ENCODE peak calls at places on chromosomes 5 and 9, in eight cellular contexts. One of them, this sample, is unnamed.
A peak's percentile ranks its signal among the peaks of the same experiment; 100 is the strongest.

GRCh38 chr5:6722015-6722414 is 8.8 kb downstream of the TENT4A start:
- DNase-seq in HCT116: no peak
- DNase-seq in SK-N-SH: no peak
- DNase-seq in MM.1S: peak; percentile 81
- DNase-seq in GM23338: no peak
- DNase-seq in GM23248: peak; percentile 66
- DNase-seq in OCI-LY7: peak; percentile 52
- DNase-seq in PC-3: no peak
- DNase-seq in this sample: no peak

GRCh38 chr5:105350406-105351140 is 1788.0 kb upstream of the NUDT12 start:
- DNase-seq in HCT116: no peak
- DNase-seq in SK-N-SH: no peak
- DNase-seq in MM.1S: no peak
- DNase-seq in GM23338: no peak
- DNase-seq in GM23248: no peak
- DNase-seq in OCI-LY7: no peak
- DNase-seq in PC-3: no peak
- DNase-seq in this sample: no peak

GRCh38 chr5:163894645-163895044 is 389.2 kb downstream of the MAT2B start:
- DNase-seq in HCT116: no peak
- DNase-seq in SK-N-SH: no peak
- DNase-seq in MM.1S: no peak
- DNase-seq in GM23338: no peak
- DNase-seq in GM23248: peak; percentile 76
- DNase-seq in OCI-LY7: no peak
- DNase-seq in PC-3: peak; percentile 34
- DNase-seq in this sample: no peak

GRCh38 chr5:102759289-102759688 is 4.2 kb downstream of the PAM start:
- DNase-seq in HCT116: no peak
- DNase-seq in SK-N-SH: no peak
- DNase-seq in MM.1S: no peak
- DNase-seq in GM23338: no peak
- DNase-seq in GM23248: no peak
- DNase-seq in OCI-LY7: no peak
- DNase-seq in PC-3: no peak
- DNase-seq in this sample: no peak

GRCh38 chr9:4762108-4762888 is 21.3 kb upstream of the AK3 start:
- DNase-seq in HCT116: peak; percentile 78
- DNase-seq in SK-N-SH: peak; percentile 51
- DNase-seq in MM.1S: peak; percentile 80
- DNase-seq in GM23338: peak; percentile 91
- DNase-seq in GM23248: peak; percentile 69
- DNase-seq in OCI-LY7: peak; percentile 87
- DNase-seq in PC-3: peak; percentile 85
- DNase-seq in this sample: peak; percentile 86

GRCh38 chr5:170216262-170216864 is 16.4 kb upstream of the C5orf58 start:
- DNase-seq in HCT116: peak; percentile 35
- DNase-seq in SK-N-SH: peak; percentile 57
- DNase-seq in MM.1S: peak; percentile 40
- DNase-seq in GM23338: peak; percentile 76
- DNase-seq in GM23248: peak; percentile 70
- DNase-seq in OCI-LY7: peak; percentile 11
- DNase-seq in PC-3: peak; percentile 70
- DNase-seq in this sample: peak; percentile 61

GRCh38 chr9:132006657-132007370 is 72.9 kb downstream of the MED27 start:
- DNase-seq in HCT116: no peak
- DNase-seq in SK-N-SH: no peak
- DNase-seq in MM.1S: peak; percentile 63
- DNase-seq in GM23338: peak; percentile 35
- DNase-seq in GM23248: no peak
- DNase-seq in OCI-LY7: no peak
- DNase-seq in PC-3: no peak
- DNase-seq in this sample: no peak

GRCh38 chr5:134103397-134103796 is 11.1 kb upstream of the TCF7 start:
- DNase-seq in HCT116: no peak
- DNase-seq in SK-N-SH: no peak
- DNase-seq in MM.1S: no peak
- DNase-seq in GM23338: no peak
- DNase-seq in GM23248: no peak
- DNase-seq in OCI-LY7: no peak
- DNase-seq in PC-3: no peak
- DNase-seq in this sample: no peak

GRCh38 chr5:106759581-106759980 is 911.2 kb downstream of the EFNA5 start:
- DNase-seq in HCT116: no peak
- DNase-seq in SK-N-SH: no peak
- DNase-seq in MM.1S: no peak
- DNase-seq in GM23338: no peak
- DNase-seq in GM23248: no peak
- DNase-seq in OCI-LY7: no peak
- DNase-seq in PC-3: peak; percentile 46
- DNase-seq in this sample: no peak

GRCh38 chr5:10691826-10692785 is 68.9 kb downstream of the DAP start:
- DNase-seq in HCT116: no peak
- DNase-seq in SK-N-SH: no peak
- DNase-seq in MM.1S: no peak
- DNase-seq in GM23338: no peak
- DNase-seq in GM23248: peak; percentile 78
- DNase-seq in OCI-LY7: no peak
- DNase-seq in PC-3: peak; percentile 53
- DNase-seq in this sample: no peak

GRCh38 chr5:150261231-150261630 is 28.3 kb downstream of the CAMK2A start:
- DNase-seq in HCT116: no peak
- DNase-seq in SK-N-SH: no peak
- DNase-seq in MM.1S: no peak
- DNase-seq in GM23338: no peak
- DNase-seq in GM23248: peak; percentile 40
- DNase-seq in OCI-LY7: no peak
- DNase-seq in PC-3: peak; percentile 92
- DNase-seq in this sample: no peak

GRCh38 chr5:128287740-128288139 is 204.2 kb downstream of the SLC12A2 start:
- DNase-seq in HCT116: no peak
- DNase-seq in SK-N-SH: no peak
- DNase-seq in MM.1S: no peak
- DNase-seq in GM23338: no peak
- DNase-seq in GM23248: no peak
- DNase-seq in OCI-LY7: no peak
- DNase-seq in PC-3: peak; percentile 60
- DNase-seq in this sample: no peak

GRCh38 chr5:172524573-172525021 is 70.3 kb upstream of the SH3PXD2B start:
- DNase-seq in HCT116: no peak
- DNase-seq in SK-N-SH: peak; percentile 60
- DNase-seq in MM.1S: no peak
- DNase-seq in GM23338: no peak
- DNase-seq in GM23248: no peak
- DNase-seq in OCI-LY7: no peak
- DNase-seq in PC-3: no peak
- DNase-seq in this sample: no peak

GRCh38 chr9:125700791-125701190 is 6.2 kb downstream of the MAPKAP1 start:
- DNase-seq in HCT116: no peak
- DNase-seq in SK-N-SH: no peak
- DNase-seq in MM.1S: no peak
- DNase-seq in GM23338: peak; percentile 56
- DNase-seq in GM23248: peak; percentile 68
- DNase-seq in OCI-LY7: no peak
- DNase-seq in PC-3: no peak
- DNase-seq in this sample: no peak

GRCh38 chr9:129275626-129276247 is 97.7 kb upstream of the IER5L start:
- DNase-seq in HCT116: no peak
- DNase-seq in SK-N-SH: no peak
- DNase-seq in MM.1S: no peak
- DNase-seq in GM23338: peak; percentile 53
- DNase-seq in GM23248: peak; percentile 11
- DNase-seq in OCI-LY7: no peak
- DNase-seq in PC-3: peak; percentile 43
- DNase-seq in this sample: no peak

GRCh38 chr5:58201922-58202648 is 257.8 kb downstream of the PLK2 start:
- DNase-seq in HCT116: no peak
- DNase-seq in SK-N-SH: no peak
- DNase-seq in MM.1S: no peak
- DNase-seq in GM23338: no peak
- DNase-seq in GM23248: no peak
- DNase-seq in OCI-LY7: no peak
- DNase-seq in PC-3: peak; percentile 5
- DNase-seq in this sample: no peak

GRCh38 chr9:134617836-134618162 is 23.8 kb upstream of the COL5A1 start:
- DNase-seq in HCT116: no peak
- DNase-seq in SK-N-SH: no peak
- DNase-seq in MM.1S: no peak
- DNase-seq in GM23338: no peak
- DNase-seq in GM23248: no peak
- DNase-seq in OCI-LY7: no peak
- DNase-seq in PC-3: no peak
- DNase-seq in this sample: no peak

GRCh38 chr5:128276537-128277216 is 193.1 kb downstream of the SLC12A2 start:
- DNase-seq in HCT116: no peak
- DNase-seq in SK-N-SH: no peak
- DNase-seq in MM.1S: no peak
- DNase-seq in GM23338: no peak
- DNase-seq in GM23248: peak; percentile 29
- DNase-seq in OCI-LY7: no peak
- DNase-seq in PC-3: peak; percentile 35
- DNase-seq in this sample: peak; percentile 18

GRCh38 chr5:178295589-178295988 is 63.0 kb upstream of the PHYKPL start:
- DNase-seq in HCT116: no peak
- DNase-seq in SK-N-SH: no peak
- DNase-seq in MM.1S: no peak
- DNase-seq in GM23338: no peak
- DNase-seq in GM23248: no peak
- DNase-seq in OCI-LY7: no peak
- DNase-seq in PC-3: no peak
- DNase-seq in this sample: no peak

GRCh38 chr9:120935383-120935857 is 8.8 kb upstream of the TRAF1 start:
- DNase-seq in HCT116: no peak
- DNase-seq in SK-N-SH: peak; percentile 89
- DNase-seq in MM.1S: peak; percentile 51
- DNase-seq in GM23338: no peak
- DNase-seq in GM23248: peak; percentile 77
- DNase-seq in OCI-LY7: peak; percentile 44
- DNase-seq in PC-3: peak; percentile 90
- DNase-seq in this sample: peak; percentile 88

GRCh38 chr9:105502276-105502675 is 54.4 kb downstream of the FSD1L start:
- DNase-seq in HCT116: no peak
- DNase-seq in SK-N-SH: no peak
- DNase-seq in MM.1S: no peak
- DNase-seq in GM23338: no peak
- DNase-seq in GM23248: no peak
- DNase-seq in OCI-LY7: no peak
- DNase-seq in PC-3: no peak
- DNase-seq in this sample: no peak

GRCh38 chr5:40406426-40407211 is 273.1 kb upstream of the PTGER4 start:
- DNase-seq in HCT116: no peak
- DNase-seq in SK-N-SH: no peak
- DNase-seq in MM.1S: no peak
- DNase-seq in GM23338: no peak
- DNase-seq in GM23248: no peak
- DNase-seq in OCI-LY7: peak; percentile 2
- DNase-seq in PC-3: no peak
- DNase-seq in this sample: peak; percentile 16

GRCh38 chr5:179475211-179475840 is 75.0 kb upstream of the RUFY1 start:
- DNase-seq in HCT116: no peak
- DNase-seq in SK-N-SH: no peak
- DNase-seq in MM.1S: no peak
- DNase-seq in GM23338: peak; percentile 10
- DNase-seq in GM23248: no peak
- DNase-seq in OCI-LY7: no peak
- DNase-seq in PC-3: no peak
- DNase-seq in this sample: no peak

GRCh38 chr9:21608200-21608599 is 126.1 kb upstream of the IFNE start:
- DNase-seq in HCT116: no peak
- DNase-seq in SK-N-SH: no peak
- DNase-seq in MM.1S: no peak
- DNase-seq in GM23338: no peak
- DNase-seq in GM23248: peak; percentile 29
- DNase-seq in OCI-LY7: no peak
- DNase-seq in PC-3: peak; percentile 15
- DNase-seq in this sample: no peak

GRCh38 chr9:21609506-21609905 is 127.4 kb upstream of the IFNE start:
- DNase-seq in HCT116: no peak
- DNase-seq in SK-N-SH: no peak
- DNase-seq in MM.1S: no peak
- DNase-seq in GM23338: no peak
- DNase-seq in GM23248: no peak
- DNase-seq in OCI-LY7: no peak
- DNase-seq in PC-3: no peak
- DNase-seq in this sample: no peak

GRCh38 chr9:21615446-21615845 is 133.3 kb upstream of the IFNE start:
- DNase-seq in HCT116: no peak
- DNase-seq in SK-N-SH: no peak
- DNase-seq in MM.1S: no peak
- DNase-seq in GM23338: peak; percentile 11
- DNase-seq in GM23248: no peak
- DNase-seq in OCI-LY7: no peak
- DNase-seq in PC-3: no peak
- DNase-seq in this sample: no peak

GRCh38 chr9:21615018-21615417 is 132.9 kb upstream of the IFNE start:
- DNase-seq in HCT116: no peak
- DNase-seq in SK-N-SH: no peak
- DNase-seq in MM.1S: no peak
- DNase-seq in GM23338: peak; percentile 42
- DNase-seq in GM23248: no peak
- DNase-seq in OCI-LY7: no peak
- DNase-seq in PC-3: no peak
- DNase-seq in this sample: no peak

GRCh38 chr9:21611896-21612295 is 129.8 kb upstream of the IFNE start:
- DNase-seq in HCT116: peak; percentile 82
- DNase-seq in SK-N-SH: no peak
- DNase-seq in MM.1S: no peak
- DNase-seq in GM23338: no peak
- DNase-seq in GM23248: peak; percentile 32
- DNase-seq in OCI-LY7: no peak
- DNase-seq in PC-3: peak; percentile 75
- DNase-seq in this sample: no peak
- TF ChIP-seq EZH2phosphoT487 in HCT116: no peak
- TF ChIP-seq EZH2phosphoT487 in SK-N-SH: no peak
- TF ChIP-seq EZH2phosphoT487 in MM.1S: no peak
- TF ChIP-seq EZH2phosphoT487 in GM23338: no peak
- TF ChIP-seq EZH2phosphoT487 in GM23248: no peak
- TF ChIP-seq EZH2phosphoT487 in OCI-LY7: no peak
- TF ChIP-seq EZH2phosphoT487 in PC-3: no peak
- TF ChIP-seq EZH2phosphoT487 in this sample: no peak

GRCh38 chr9:133282454-133283238 is 7.6 kb upstream of the ABO start:
- DNase-seq in HCT116: no peak
- DNase-seq in SK-N-SH: no peak
- DNase-seq in MM.1S: no peak
- DNase-seq in GM23338: peak; percentile 18
- DNase-seq in GM23248: no peak
- DNase-seq in OCI-LY7: no peak
- DNase-seq in PC-3: no peak
- DNase-seq in this sample: no peak
- H3K9me2 ChIP-seq in HCT116: no peaks in the 10 kb centered on the region
- H3K9me2 ChIP-seq in SK-N-SH: no peaks in the 10 kb centered on the region
- H3K9me2 ChIP-seq in MM.1S: no peaks in the 10 kb centered on the region
- H3K9me2 ChIP-seq in GM23338: peaks cover 5% of the 10 kb centered on the region
- H3K9me2 ChIP-seq in GM23248: no peaks in the 10 kb centered on the region
- H3K9me2 ChIP-seq in OCI-LY7: no peaks in the 10 kb centered on the region
- H3K9me2 ChIP-seq in PC-3: no peaks in the 10 kb centered on the region
- H3K9me2 ChIP-seq in this sample: no peaks in the 10 kb centered on the region

GRCh38 chr9:136888454-136888853 is 2.1 kb downstream of the TRAF2 start:
- DNase-seq in HCT116: no peak
- DNase-seq in SK-N-SH: no peak
- DNase-seq in MM.1S: no peak
- DNase-seq in GM23338: no peak
- DNase-seq in GM23248: no peak
- DNase-seq in OCI-LY7: no peak
- DNase-seq in PC-3: no peak
- DNase-seq in this sample: no peak
- H3K27ac ChIP-seq in HCT116: no peak overlapping the region
- H3K27ac ChIP-seq in SK-N-SH: no peak overlapping the region
- H3K27ac ChIP-seq in MM.1S: no peak overlapping the region
- H3K27ac ChIP-seq in GM23338: no peak overlapping the region
- H3K27ac ChIP-seq in GM23248: no peak overlapping the region
- H3K27ac ChIP-seq in OCI-LY7: no peak overlapping the region
- H3K27ac ChIP-seq in PC-3: no peak overlapping the region
- H3K27ac ChIP-seq in this sample: no peak overlapping the region

GRCh38 chr9:70614786-70615565 is 200.5 kb upstream of the KLF9 start:
- DNase-seq in HCT116: no peak
- DNase-seq in SK-N-SH: no peak
- DNase-seq in MM.1S: no peak
- DNase-seq in GM23338: no peak
- DNase-seq in GM23248: no peak
- DNase-seq in OCI-LY7: no peak
- DNase-seq in PC-3: no peak
- DNase-seq in this sample: no peak
- TF ChIP-seq EZH2phosphoT487 in HCT116: no peak
- TF ChIP-seq EZH2phosphoT487 in SK-N-SH: no peak
- TF ChIP-seq EZH2phosphoT487 in MM.1S: no peak
- TF ChIP-seq EZH2phosphoT487 in GM23338: no peak
- TF ChIP-seq EZH2phosphoT487 in GM23248: no peak
- TF ChIP-seq EZH2phosphoT487 in OCI-LY7: no peak
- TF ChIP-seq EZH2phosphoT487 in PC-3: no peak
- TF ChIP-seq EZH2phosphoT487 in this sample: no peak